ENCODE peak calls at places on chromosomes 12 and 14, in eight cellular contexts. Q is ovary; P is sigmoid colon; D is stomach; G is heart right ventricle; Z is CD8-positive, alpha-beta T cell; U is body of pancreas; R is mucosa of descending colon. W is an unnamed sample.

GRCh38 chr14:51327376-51327775 is 87.3 kb downstream of the TMX1 start:
- DNase-seq in D (no peak), Z (no peak), P (no peak), U (no peak), R (no peak), Q (no peak), G (no peak), W (no peak)

GRCh38 chr12:11836282-11836963 is 186.9 kb downstream of the ETV6 start:
- DNase-seq in U (no peak), D (peak; percentile 50), G (peak; percentile 31), Q (no peak), Z (no peak), P (no peak), R (peak; percentile 76), W (no peak)

GRCh38 chr14:89466939-89467338 is 49.9 kb upstream of the FOXN3 start:
- DNase-seq in P (no peak), U (no peak), R (no peak), D (no peak), Q (no peak), Z (no peak), G (peak; percentile 24), W (no peak)

GRCh38 chr12:11717533-11717961 is 68.1 kb downstream of the ETV6 start:
- DNase-seq in G (no peak), Q (no peak), Z (no peak), R (no peak), D (no peak), U (no peak), P (no peak), W (no peak)

GRCh38 chr12:95117178-95117599 is 43.8 kb upstream of the NR2C1 start:
- DNase-seq in R (no peak), G (peak; percentile 81), Z (peak; percentile 34), U (peak; percentile 79), D (peak; percentile 74), P (peak; percentile 83), Q (no peak), W (no peak)

GRCh38 chr12:132524405-132524804 is 34.5 kb downstream of the FBRSL1 start:
- DNase-seq in D (peak; percentile 90), Z (no peak), R (no peak), U (peak; percentile 87), G (no peak), Q (no peak), P (no peak), W (no peak)

GRCh38 chr12:13028825-13029570 is 15.2 kb upstream of the FAM234B start:
- DNase-seq in R (no peak), G (no peak), Q (no peak), P (no peak), D (no peak), U (no peak), Z (no peak), W (no peak)

GRCh38 chr12:52434760-52435530 is 774 bp upstream of the KRT75 start:
- DNase-seq in G (no peak), U (no peak), Z (no peak), P (no peak), R (no peak), D (no peak), Q (no peak), W (no peak)

DNA sequence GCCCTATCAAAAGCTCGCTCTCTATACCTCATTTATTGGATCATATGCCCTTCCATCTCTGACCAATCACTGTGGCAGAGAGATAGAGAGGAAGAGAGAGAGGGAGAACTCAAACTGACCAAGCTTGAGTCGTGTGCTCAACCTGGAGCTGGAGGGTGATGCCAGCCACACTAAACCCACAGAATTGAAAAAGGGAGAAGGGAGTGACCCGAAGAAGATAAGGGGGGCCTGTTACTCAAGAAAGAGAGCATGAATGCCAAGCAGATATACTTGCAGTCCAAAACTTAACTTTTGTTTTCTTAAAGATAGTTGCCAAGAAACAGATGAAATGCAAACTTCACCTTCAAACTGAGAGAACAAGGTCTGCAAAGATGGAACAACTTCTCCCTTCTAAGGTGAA is 112.7 kb downstream of the BTG1 start:
- DNase-seq in G (no peak), U (no peak), R (no peak), D (no peak), Q (no peak), Z (no peak), P (no peak), W (no peak)
- H3K4me3 ChIP-seq in G (no peak overlapping the region), U (no peak overlapping the region), R (no peak overlapping the region), D (no peak overlapping the region), Q (no peak overlapping the region), Z (peak overlapping the region; percentile 4), P (no peak overlapping the region), W (no peak overlapping the region)

GRCh38 chr12:121812320-121812871 is 8.6 kb downstream of the SETD1B start:
- DNase-seq in U (peak; percentile 86), Z (no peak), Q (peak; percentile 83), P (peak; percentile 89), G (no peak), R (peak; percentile 86), D (peak; percentile 87), W (no peak)
- TF ChIP-seq CTCF in U (no peak), Z (peak; percentile 6), Q (peak; percentile 52), P (peak; percentile 21), G (peak; percentile 10), R (peak; percentile 29), D (peak; percentile 31), W (no peak)

GRCh38 chr14:101826359-101826758 is 64.8 kb downstream of the PPP2R5C start:
- DNase-seq in Z (no peak), U (no peak), P (no peak), D (no peak), R (no peak), Q (no peak), G (no peak), W (no peak)
- H3K4me1 ChIP-seq in Z (peaks cover 86% of the 10 kb centered on the region), U (peaks cover 29% of the 10 kb centered on the region), P (peaks cover 89% of the 10 kb centered on the region), D (peaks cover 93% of the 10 kb centered on the region), R (no peaks in the 10 kb centered on the region), Q (peaks cover 20% of the 10 kb centered on the region), G (peaks cover 38% of the 10 kb centered on the region), W (peaks cover 4% of the 10 kb centered on the region)

DNA sequence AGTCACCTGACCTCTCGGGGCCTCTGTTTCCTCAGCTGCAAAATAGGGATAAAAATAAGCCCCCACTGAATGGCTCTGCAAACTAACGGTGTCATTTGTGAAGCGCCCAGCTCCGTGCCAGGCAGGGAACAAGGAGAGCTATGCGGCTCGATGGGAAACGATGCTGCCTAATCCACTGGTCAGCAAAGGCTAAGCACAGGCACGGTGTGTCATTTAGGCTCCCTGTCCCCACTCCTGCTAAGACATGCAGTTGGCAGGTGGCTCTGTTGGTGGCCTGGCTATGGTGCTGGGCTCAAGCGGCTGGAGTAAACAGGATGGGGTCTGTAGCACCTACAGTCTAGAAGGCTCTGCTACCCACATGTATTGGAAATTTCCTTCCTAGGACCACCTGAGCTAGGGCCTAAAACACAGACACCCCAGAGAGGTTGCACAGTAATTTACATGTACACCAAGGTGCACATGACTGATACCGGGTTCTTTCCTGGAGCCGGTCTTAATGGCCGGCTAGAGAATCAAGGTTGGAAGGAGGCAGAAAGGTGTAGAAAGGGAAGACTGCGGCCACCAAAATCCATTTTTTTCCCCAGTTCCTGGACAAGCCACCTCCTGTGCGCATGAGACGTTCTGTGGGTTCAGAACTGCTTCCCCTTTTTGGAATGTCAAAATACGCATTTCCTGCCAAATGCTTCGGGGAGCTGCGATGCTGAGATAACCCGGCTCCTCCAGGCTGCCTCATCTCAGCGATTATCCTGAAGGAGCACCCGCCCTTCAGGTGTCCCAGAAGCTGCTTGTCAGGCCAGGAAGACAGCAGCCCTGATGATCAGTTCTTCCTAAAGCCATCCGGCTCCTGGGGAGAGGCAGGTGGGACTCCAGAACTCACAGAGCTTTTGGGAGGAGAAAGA is 1.0 kb downstream of the CACNA2D4 start:
- DNase-seq in G (no peak), D (peak; percentile 24), U (no peak), Z (no peak), R (no peak), P (peak; percentile 66), Q (no peak), W (no peak)
- H3K4me3 ChIP-seq in G (peak overlapping the region; percentile 8), D (no peak overlapping the region), U (no peak overlapping the region), Z (no peak overlapping the region), R (no peak overlapping the region), P (peak overlapping the region; percentile 35), Q (no peak overlapping the region), W (peak overlapping the region; percentile 39)

GRCh38 chr12:31928246-31929139 is 30.7 kb upstream of the RESF1 start:
- DNase-seq in U (no peak), G (no peak), D (no peak), Q (no peak), R (no peak), Z (peak; percentile 4), P (no peak), W (no peak)

GRCh38 chr12:31929140-31929526 is 30.1 kb upstream of the RESF1 start:
- DNase-seq in R (no peak), U (no peak), G (no peak), Q (no peak), Z (no peak), P (no peak), D (no peak), W (no peak)

DNA sequence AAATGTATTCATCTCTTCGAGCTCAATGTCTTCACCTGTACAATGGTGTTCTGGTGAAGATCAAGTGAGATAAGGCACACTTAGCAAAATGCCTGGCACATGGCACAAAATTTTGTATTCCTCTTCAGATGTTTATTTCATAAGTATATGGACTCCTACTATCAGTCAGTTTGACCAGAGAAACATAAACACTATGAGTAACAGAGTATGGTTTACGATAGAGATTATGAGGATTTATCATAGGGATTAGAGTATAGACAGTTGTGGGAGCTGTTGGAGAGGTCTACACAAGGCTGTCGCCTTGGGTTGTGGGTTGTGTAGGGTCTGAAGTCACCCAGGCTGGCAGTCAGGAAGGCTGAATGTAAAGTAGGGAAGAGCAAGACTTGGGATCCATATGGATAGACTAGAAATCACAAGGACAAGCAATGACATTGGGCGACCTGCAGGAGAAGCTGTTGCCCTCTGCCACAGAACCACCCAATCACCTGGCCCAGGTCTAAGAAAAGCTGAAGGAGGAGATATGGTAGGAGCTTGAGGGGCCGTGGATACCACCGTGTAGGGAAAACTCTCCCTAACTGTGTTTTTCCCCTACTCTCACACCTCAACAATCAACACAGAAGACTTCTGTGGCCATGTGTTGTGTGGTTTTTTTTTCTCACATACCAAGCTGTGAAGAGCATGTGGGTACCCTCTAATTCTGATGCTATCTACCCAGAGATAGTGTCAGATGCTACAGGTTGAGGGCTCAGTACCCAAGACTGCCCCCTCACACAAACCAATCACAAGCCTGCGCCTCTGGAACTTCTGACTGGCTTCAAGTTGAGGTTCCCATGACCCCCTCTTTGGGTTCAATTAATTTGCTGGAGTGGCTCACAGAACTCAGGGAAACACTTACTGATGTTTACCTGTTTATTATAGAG is 27.2 kb upstream of the RESF1 start:
- DNase-seq in U (no peak), Q (no peak), R (no peak), D (no peak), G (no peak), P (no peak), Z (peak; percentile 11), W (no peak)
- TF ChIP-seq CTCF in U (no peak), Q (no peak), R (no peak), D (no peak), G (no peak), P (no peak), Z (no peak), W (no peak)

GRCh38 chr12:22971247-22971646 is 346.3 kb downstream of the ETNK1 start:
- DNase-seq in G (no peak), R (no peak), U (no peak), P (no peak), Z (no peak), D (no peak), Q (peak; percentile 43), W (no peak)
- H3K4me1 ChIP-seq in G (no peaks in the 10 kb centered on the region), R (no peaks in the 10 kb centered on the region), U (no peaks in the 10 kb centered on the region), P (no peaks in the 10 kb centered on the region), Z (no peaks in the 10 kb centered on the region), D (no peaks in the 10 kb centered on the region), Q (peaks cover 2% of the 10 kb centered on the region), W (peaks cover 3% of the 10 kb centered on the region)

W was measured in ascending aorta.